ENCODE peak calls at places on chromosomes 3 and 15, in six cellular contexts. E is GM23248, B is MM.1S, Y is GM23338, C is neural progenitor cell, F is PC-3. A is an unnamed sample.
A peak's percentile ranks its signal among the peaks of the same experiment; 100 is the strongest.

GRCh38 chr15:49741721-49742120 is 120.9 kb downstream of the DTWD1 start:
- DNase-seq in E (no peak), B (no peak), Y (peak; percentile 3), C (no peak), F (no peak), A (no peak)

GRCh38 chr3:65466300-65466988 is 572.3 kb downstream of the MAGI1 start:
- DNase-seq in E (no peak), B (no peak), Y (peak; percentile 82), C (peak; percentile 76), F (no peak), A (no peak)

GRCh38 chr3:10941972-10942371 is 50.6 kb upstream of the SLC6A1 start:
- DNase-seq in E (peak; percentile 19), B (no peak), Y (peak; percentile 51), C (peak; percentile 35), F (peak; percentile 68), A (no peak)

GRCh38 chr3:4474683-4475490 is 7.8 kb upstream of the SUMF1 start:
- DNase-seq in E (peak; percentile 65), B (no peak), Y (peak; percentile 23), C (peak; percentile 52), F (peak; percentile 88), A (peak; percentile 42)

GRCh38 chr15:100592898-100593297 is 9.1 kb downstream of the LINS1 start:
- DNase-seq in E (no peak), B (no peak), Y (no peak), C (no peak), F (no peak), A (no peak)

GRCh38 chr15:100841426-100841825 is 38.2 kb upstream of the ALDH1A3 start:
- DNase-seq in E (no peak), B (no peak), Y (no peak), C (no peak), F (peak; percentile 70), A (peak; percentile 47)

GRCh38 chr15:69805248-69805953 is 292.3 kb downstream of the TLE3 start:
- DNase-seq in E (no peak), B (no peak), Y (no peak), C (no peak), F (peak; percentile 57), A (peak; percentile 85)

GRCh38 chr3:38054166-38054991 is 15.4 kb downstream of the DLEC1 start:
- DNase-seq in E (peak; percentile 16), B (no peak), Y (no peak), C (no peak), F (no peak), A (no peak)

GRCh38 chr15:94965593-94965992 is 734.2 kb downstream of the MCTP2 start:
- DNase-seq in E (no peak), B (no peak), Y (no peak), C (no peak), F (no peak), A (no peak)

GRCh38 chr15:61537337-61537736 is 308.2 kb upstream of the RORA start:
- DNase-seq in E (no peak), B (no peak), Y (no peak), C (peak; percentile 81), F (no peak), A (no peak)

GRCh38 chr3:157618075-157618760 is 115.0 kb upstream of the VEPH1 start:
- DNase-seq in E (peak; percentile 73), B (peak; percentile 88), Y (peak; percentile 80), C (peak; percentile 55), F (peak; percentile 89), A (peak; percentile 84)

GRCh38 chr3:170476291-170476690 is 57.6 kb downstream of the CLDN11 start:
- DNase-seq in E (no peak), B (no peak), Y (no peak), C (peak; percentile 67), F (peak; percentile 20), A (peak; percentile 11)

GRCh38 chr3:50170689-50171088 is 15.6 kb downstream of the SEMA3F start:
- DNase-seq in E (peak; percentile 58), B (no peak), Y (no peak), C (no peak), F (peak; percentile 71), A (peak; percentile 66)

GRCh38 chr3:156677120-156677479 is 2.7 kb downstream of the TIPARP start:
- DNase-seq in E (peak; percentile 27), B (no peak), Y (no peak), C (no peak), F (no peak), A (no peak)

GRCh38 chr15:96232335-96232734 is 98.2 kb upstream of the NR2F2 start:
- DNase-seq in E (no peak), B (no peak), Y (no peak), C (no peak), F (peak; percentile 86), A (no peak)

GRCh38 chr15:79230766-79231165 is 51.8 kb upstream of the ANKRD34C start:
- DNase-seq in E (no peak), B (no peak), Y (no peak), C (no peak), F (no peak), A (no peak)

GRCh38 chr3:127710473-127710941 is 37.8 kb downstream of the ABTB1 start:
- DNase-seq in E (peak; percentile 58), B (no peak), Y (no peak), C (no peak), F (peak; percentile 81), A (no peak)

GRCh38 chr3:129553171-129553570 is 10.2 kb downstream of the H1-8 start:
- DNase-seq in E (no peak), B (no peak), Y (no peak), C (no peak), F (no peak), A (no peak)

GRCh38 chr3:22606938-22607337 is 596.2 kb upstream of the UBE2E2 start:
- DNase-seq in E (no peak), B (no peak), Y (no peak), C (no peak), F (peak; percentile 67), A (no peak)

GRCh38 chr3:11010406-11011165 is 18.0 kb downstream of the SLC6A1 start:
- DNase-seq in E (no peak), B (no peak), Y (no peak), C (no peak), F (no peak), A (no peak)

GRCh38 chr15:40633178-40633577 is 39.1 kb downstream of the KNL1 start:
- DNase-seq in E (peak; percentile 31), B (no peak), Y (no peak), C (no peak), F (peak; percentile 61), A (no peak)

GRCh38 chr3:10697918-10698317 is 118.1 kb upstream of the SLC6A11 start:
- DNase-seq in E (no peak), B (no peak), Y (peak; percentile 49), C (peak; percentile 50), F (peak; percentile 11), A (no peak)

GRCh38 chr15:92897620-92898019 is 2.5 kb upstream of the CHD2 start:
- DNase-seq in E (no peak), B (no peak), Y (no peak), C (no peak), F (no peak), A (no peak)

GRCh38 chr15:51284871-51285270 is 53.5 kb downstream of the CYP19A1 start:
- DNase-seq in E (no peak), B (no peak), Y (no peak), C (no peak), F (no peak), A (no peak)

GRCh38 chr3:131038326-131038725 is 11.6 kb downstream of the NEK11 start:
- DNase-seq in E (no peak), B (no peak), Y (no peak), C (no peak), F (peak; percentile 65), A (no peak)

GRCh38 chr3:37024820-37025405 is 31.6 kb downstream of the MLH1 start:
- DNase-seq in E (no peak), B (peak; percentile 26), Y (no peak), C (no peak), F (no peak), A (no peak)

GRCh38 chr15:31457631-31458526 is 131.2 kb downstream of the KLF13 start:
- DNase-seq in E (peak; percentile 95), B (no peak), Y (no peak), C (peak; percentile 25), F (peak; percentile 59), A (no peak)

GRCh38 chr3:151974067-151974466 is 100.6 kb downstream of the SUCNR1 start:
- DNase-seq in E (peak; percentile 79), B (no peak), Y (no peak), C (peak; percentile 43), F (peak; percentile 63), A (no peak)

GRCh38 chr3:151985787-151986430 is 112.5 kb downstream of the SUCNR1 start:
- DNase-seq in E (no peak), B (no peak), Y (no peak), C (no peak), F (no peak), A (no peak)

GRCh38 chr3:151976211-151977050 is 103.0 kb downstream of the SUCNR1 start:
- DNase-seq in E (peak; percentile 95), B (no peak), Y (no peak), C (no peak), F (peak; percentile 98), A (peak; percentile 93)

GRCh38 chr3:151983538-151983937 is 110.1 kb downstream of the SUCNR1 start:
- DNase-seq in E (no peak), B (no peak), Y (no peak), C (no peak), F (no peak), A (no peak)

GRCh38 chr3:151979914-151980313 is 106.5 kb downstream of the SUCNR1 start:
- DNase-seq in E (no peak), B (no peak), Y (peak; percentile 4), C (no peak), F (no peak), A (no peak)
- H2AFZ ChIP-seq in E (no peak overlapping the region), B (no peak overlapping the region), Y (no peak overlapping the region), C (no peak overlapping the region), F (no peak overlapping the region), A (no peak overlapping the region)

DNA sequence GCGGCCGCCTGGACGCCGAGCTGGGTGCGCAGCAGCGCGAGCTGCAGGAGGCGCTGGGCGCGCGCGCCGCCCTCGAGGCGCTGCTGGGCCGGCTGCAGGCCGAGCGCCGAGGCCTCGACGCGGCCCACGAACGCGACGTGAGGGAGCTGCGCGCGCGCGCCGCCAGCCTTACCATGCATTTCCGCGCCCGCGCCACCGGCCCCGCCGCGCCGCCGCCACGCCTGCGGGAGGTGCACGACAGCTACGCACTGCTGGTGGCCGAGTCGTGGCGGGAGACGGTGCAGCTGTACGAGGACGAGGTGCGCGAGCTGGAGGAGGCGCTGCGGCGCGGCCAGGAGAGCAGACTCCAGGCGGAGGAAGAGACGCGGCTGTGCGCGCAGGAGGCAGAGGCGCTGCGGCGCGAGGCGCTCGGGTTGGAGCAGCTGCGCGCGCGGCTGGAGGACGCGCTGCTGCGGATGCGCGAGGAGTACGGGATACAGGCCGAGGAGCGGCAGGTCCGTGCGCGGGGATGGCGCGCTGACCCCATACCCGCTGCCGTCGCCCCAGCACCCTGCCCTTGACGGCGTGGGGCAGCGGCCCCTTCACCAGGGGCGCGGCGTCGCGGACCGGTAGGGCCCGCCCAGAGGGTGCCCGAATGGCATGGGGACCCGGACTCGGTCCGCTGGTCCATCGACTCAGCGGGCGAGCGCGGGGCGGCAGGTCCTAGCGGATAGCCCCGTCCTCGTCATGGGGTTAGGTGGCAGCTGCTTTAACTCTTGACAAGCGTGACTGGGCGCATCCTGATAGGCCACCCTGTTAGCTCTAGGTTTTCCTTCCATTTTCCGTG is 849 bp downstream of the SYNM start:
- DNase-seq in E (peak; percentile 76), B (no peak), Y (peak; percentile 89), C (peak; percentile 89), F (no peak), A (peak; percentile 51)
- TF ChIP-seq EZH2 in E (no peak), B (no peak), Y (no peak), C (peak; percentile 76), F (no peak), A (no peak)

GRCh38 chr15:48638966-48639365 is 6.5 kb downstream of the FBN1 start:
- DNase-seq in E (no peak), B (no peak), Y (no peak), C (no peak), F (no peak), A (no peak)
- H3F3A ChIP-seq in E (peaks cover 100% of the 10 kb centered on the region), B (no peaks in the 10 kb centered on the region), Y (no peaks in the 10 kb centered on the region), C (peaks cover 4% of the 10 kb centered on the region), F (no peaks in the 10 kb centered on the region), A (no peaks in the 10 kb centered on the region)

GRCh38 chr3:31829011-31829410 is 152.1 kb downstream of the OSBPL10 start:
- DNase-seq in E (no peak), B (no peak), Y (no peak), C (no peak), F (no peak), A (no peak)
- H2AFZ ChIP-seq in E (no peak overlapping the region), B (no peak overlapping the region), Y (no peak overlapping the region), C (no peak overlapping the region), F (no peak overlapping the region), A (no peak overlapping the region)